ENCODE peak calls at places on chromosomes 3 and 15, in four cellular contexts. E is bronchial epithelial cell, X is skeletal muscle cell, O is fibroblast of mammary gland. J is an unnamed sample.

GRCh38 chr15:70379134-70379533 is 281.4 kb upstream of the TLE3 start:
- DNase-seq in E (no peak), X (no peak), O (no peak), J (no peak)

GRCh38 chr3:62942761-62943160 is 67.5 kb upstream of the CADPS start:
- DNase-seq in E (no peak), X (no peak), O (no peak), J (no peak)

GRCh38 chr3:82229397-82229796 is 468.0 kb upstream of the GBE1 start:
- DNase-seq in E (no peak), X (no peak), O (no peak), J (no peak)

GRCh38 chr3:79885407-79885806 is 117.6 kb upstream of the ROBO1 start:
- DNase-seq in E (no peak), X (no peak), O (no peak), J (no peak)

GRCh38 chr15:81040757-81041156 is 40.0 kb downstream of the TLNRD1 start:
- DNase-seq in E (no peak), X (no peak), O (no peak), J (no peak)

GRCh38 chr15:74746389-74746788 is 2.3 kb upstream of the CYP1A2 start:
- DNase-seq in E (no peak), X (no peak), O (no peak), J (no peak)

GRCh38 chr3:117719316-117719926 is 1009.8 kb downstream of the TUSC7 start:
- DNase-seq in E (peak), X (no peak), O (peak), J (peak)

GRCh38 chr15:58224068-58224467 is 85.9 kb downstream of the AQP9 start:
- DNase-seq in E (no peak), X (no peak), O (peak), J (peak)

GRCh38 chr3:182451871-182452270 is 341.4 kb upstream of the ATP11B start:
- DNase-seq in E (no peak), X (no peak), O (no peak), J (no peak)

GRCh38 chr3:172341482-172342059 is 106.7 kb downstream of the GHSR start:
- DNase-seq in E (peak), X (peak), O (peak), J (peak)

GRCh38 chr15:44319385-44319784 is 30.9 kb downstream of the GOLM2 start:
- DNase-seq in E (no peak), X (no peak), O (no peak), J (no peak)

GRCh38 chr3:108983051-108983450 is 29.4 kb upstream of the GUCA1C start:
- DNase-seq in E (peak), X (no peak), O (no peak), J (no peak)

GRCh38 chr3:152375546-152375945 is 106.8 kb downstream of the MBNL1 start:
- DNase-seq in E (no peak), X (no peak), O (peak), J (peak)

GRCh38 chr3:98855811-98856400 is 45.6 kb downstream of the DCBLD2 start:
- DNase-seq in E (peak), X (peak), O (peak), J (peak)

GRCh38 chr3:123816673-123817207 is 67.4 kb downstream of the MYLK start:
- DNase-seq in E (no peak), X (no peak), O (peak), J (peak)

GRCh38 chr3:129769616-129770015 is 123.9 kb downstream of the TMCC1 start:
- DNase-seq in E (no peak), X (no peak), O (no peak), J (no peak)

GRCh38 chr3:167228135-167228534 is 152.0 kb downstream of the ZBBX start:
- DNase-seq in E (peak), X (peak), O (peak), J (peak)

GRCh38 chr3:38348903-38349302 is 2.3 kb downstream of the XYLB start:
- DNase-seq in E (peak), X (no peak), O (peak), J (peak)

GRCh38 chr3:188037965-188038581 is 115.9 kb upstream of the LPP start:
- DNase-seq in E (peak), X (no peak), O (peak), J (peak)

GRCh38 chr3:14540821-14541385 is 761 bp upstream of the GRIP2 start:
- DNase-seq in E (no peak), X (no peak), O (no peak), J (no peak)
- H3K4me3 ChIP-seq in E (no peak), X (no peak), O (no peak), J (no peak)

GRCh38 chr15:61041886-61042285 is 187.2 kb downstream of the RORA start:
- DNase-seq in E (no peak), X (no peak), O (no peak), J (no peak)
- H3K4me3 ChIP-seq in E (no peak), X (no peak), O (no peak), J (no peak)

DNA sequence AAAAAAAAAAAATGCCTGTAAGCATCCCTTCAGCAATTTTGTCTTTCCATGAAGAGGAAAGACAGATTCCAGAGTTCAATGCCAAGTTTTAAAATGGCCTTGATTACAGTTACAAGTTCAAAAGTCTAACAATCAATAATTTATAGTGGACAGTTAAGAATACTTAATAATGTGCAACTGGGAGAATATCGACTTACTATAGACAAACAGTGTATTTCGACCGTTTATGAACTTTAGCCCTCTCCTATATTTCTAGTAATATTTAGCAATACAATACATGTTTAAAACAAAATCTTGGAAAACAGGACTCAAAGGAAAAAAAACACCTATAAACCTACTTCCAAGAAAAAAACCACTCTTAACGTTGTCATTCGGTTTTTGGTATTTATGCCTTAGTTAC is 1.5 kb downstream of the PBRM1 start:
- DNase-seq in E (no peak), X (no peak), O (no peak), J (no peak)
- H3K4me3 ChIP-seq in E (no peak), X (no peak), O (no peak), J (peak)

DNA sequence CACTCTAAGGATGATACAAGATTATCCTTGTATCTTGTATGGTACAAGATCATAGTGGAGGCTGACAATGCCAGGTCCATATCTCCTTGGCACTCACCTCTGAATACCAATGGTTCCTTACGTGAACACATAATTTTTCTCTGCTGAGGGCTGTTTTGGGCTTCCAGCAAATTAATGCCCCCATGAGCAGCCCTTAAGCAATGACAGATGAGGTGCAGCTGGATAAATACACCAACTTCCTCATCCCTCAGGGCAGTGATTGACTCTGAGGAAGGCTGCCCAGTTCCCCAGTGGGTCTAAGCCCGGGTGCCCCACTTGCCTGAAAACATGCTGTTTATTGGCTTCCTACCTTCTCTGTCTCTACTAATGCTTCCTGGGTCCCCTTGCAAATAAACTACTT is 185.0 kb upstream of the TSC22D2 start:
- DNase-seq in E (peak), X (no peak), O (no peak), J (no peak)
- H3K4me3 ChIP-seq in E (no peak), X (no peak), O (no peak), J (no peak)

J was measured in AG10803.